ENCODE peak calls at places on chromosomes 2 and 18, in five cellular contexts. One of them, this sample, is unnamed.

GRCh38 chr2:128306081-128306930 is 12.4 kb downstream of the HS6ST1 start:
- DNase-seq in astrocyte: peak; percentile 96
- DNase-seq in ascending aorta: no peak
- DNase-seq in body of pancreas: peak; percentile 65
- DNase-seq in colonic mucosa: peak; percentile 58
- DNase-seq in this sample: peak; percentile 71

GRCh38 chr2:75637568-75637967 is 9.0 kb upstream of the MRPL19 start:
- DNase-seq in astrocyte: no peak
- DNase-seq in ascending aorta: no peak
- DNase-seq in body of pancreas: no peak
- DNase-seq in colonic mucosa: no peak
- DNase-seq in this sample: no peak

GRCh38 chr2:215831296-215831913 is 181.9 kb downstream of the MREG start:
- DNase-seq in astrocyte: peak; percentile 56
- DNase-seq in ascending aorta: no peak
- DNase-seq in body of pancreas: peak; percentile 19
- DNase-seq in colonic mucosa: peak; percentile 55
- DNase-seq in this sample: no peak

GRCh38 chr2:31853521-31853920 is 157.3 kb downstream of the MEMO1 start:
- DNase-seq in astrocyte: no peak
- DNase-seq in ascending aorta: no peak
- DNase-seq in body of pancreas: no peak
- DNase-seq in colonic mucosa: no peak
- DNase-seq in this sample: no peak

GRCh38 chr18:56085561-56085960 is 497.6 kb upstream of the TCF4 start:
- DNase-seq in astrocyte: peak; percentile 95
- DNase-seq in ascending aorta: no peak
- DNase-seq in body of pancreas: peak; percentile 12
- DNase-seq in colonic mucosa: no peak
- DNase-seq in this sample: no peak

GRCh38 chr18:5476961-5477800 is 66.6 kb downstream of the EPB41L3 start:
- DNase-seq in astrocyte: peak; percentile 47
- DNase-seq in ascending aorta: no peak
- DNase-seq in body of pancreas: no peak
- DNase-seq in colonic mucosa: no peak
- DNase-seq in this sample: no peak

GRCh38 chr18:44518666-44519065 is 162.0 kb upstream of the SETBP1 start:
- DNase-seq in astrocyte: peak; percentile 38
- DNase-seq in ascending aorta: no peak
- DNase-seq in body of pancreas: no peak
- DNase-seq in colonic mucosa: no peak
- DNase-seq in this sample: no peak

GRCh38 chr18:23049698-23050373 is 85.4 kb upstream of the CABLES1 start:
- DNase-seq in astrocyte: no peak
- DNase-seq in ascending aorta: no peak
- DNase-seq in body of pancreas: no peak
- DNase-seq in colonic mucosa: no peak
- DNase-seq in this sample: no peak

GRCh38 chr2:201781583-201782051 is 884 bp upstream of the ALS2 start:
- DNase-seq in astrocyte: no peak
- DNase-seq in ascending aorta: no peak
- DNase-seq in body of pancreas: peak; percentile 33
- DNase-seq in colonic mucosa: peak; percentile 29
- DNase-seq in this sample: no peak

DNA sequence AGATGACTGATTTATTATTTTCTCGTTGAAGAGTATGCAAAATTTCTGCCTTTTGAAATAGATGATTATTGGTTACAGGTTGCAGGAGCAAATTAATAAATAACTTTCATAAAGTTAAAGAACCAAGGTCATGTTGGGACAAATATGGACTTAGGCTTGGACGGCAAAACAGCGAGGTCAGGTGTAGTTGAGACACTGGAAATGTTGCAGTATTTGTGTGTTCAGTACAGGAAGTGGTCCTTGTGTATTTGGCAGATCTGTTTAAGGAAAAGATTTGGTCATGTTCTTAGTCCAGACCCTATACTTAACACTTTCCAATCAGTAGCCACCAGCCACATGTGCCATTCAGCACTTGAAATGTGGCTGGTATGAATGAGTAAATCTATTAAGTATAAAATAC is 486.5 kb downstream of the TDRD15 start:
- DNase-seq in astrocyte: no peak
- DNase-seq in ascending aorta: no peak
- DNase-seq in body of pancreas: no peak
- DNase-seq in colonic mucosa: no peak
- DNase-seq in this sample: no peak
- H3K36me3 ChIP-seq in astrocyte: no peaks in the 10 kb centered on the region
- H3K36me3 ChIP-seq in ascending aorta: no peaks in the 10 kb centered on the region
- H3K36me3 ChIP-seq in body of pancreas: no peaks in the 10 kb centered on the region
- H3K36me3 ChIP-seq in colonic mucosa: no peaks in the 10 kb centered on the region
- H3K36me3 ChIP-seq in this sample: no peaks in the 10 kb centered on the region

GRCh38 chr2:96116879-96117533 is 635 bp upstream of the ADRA2B start:
- DNase-seq in astrocyte: no peak
- DNase-seq in ascending aorta: no peak
- DNase-seq in body of pancreas: peak; percentile 69
- DNase-seq in colonic mucosa: peak; percentile 57
- DNase-seq in this sample: peak; percentile 40
- TF ChIP-seq CTCF in astrocyte: peak; percentile 50
- TF ChIP-seq CTCF in ascending aorta: peak; percentile 94
- TF ChIP-seq CTCF in body of pancreas: peak; percentile 48
- TF ChIP-seq CTCF in colonic mucosa: peak; percentile 63
- TF ChIP-seq CTCF in this sample: peak; percentile 92

DNA sequence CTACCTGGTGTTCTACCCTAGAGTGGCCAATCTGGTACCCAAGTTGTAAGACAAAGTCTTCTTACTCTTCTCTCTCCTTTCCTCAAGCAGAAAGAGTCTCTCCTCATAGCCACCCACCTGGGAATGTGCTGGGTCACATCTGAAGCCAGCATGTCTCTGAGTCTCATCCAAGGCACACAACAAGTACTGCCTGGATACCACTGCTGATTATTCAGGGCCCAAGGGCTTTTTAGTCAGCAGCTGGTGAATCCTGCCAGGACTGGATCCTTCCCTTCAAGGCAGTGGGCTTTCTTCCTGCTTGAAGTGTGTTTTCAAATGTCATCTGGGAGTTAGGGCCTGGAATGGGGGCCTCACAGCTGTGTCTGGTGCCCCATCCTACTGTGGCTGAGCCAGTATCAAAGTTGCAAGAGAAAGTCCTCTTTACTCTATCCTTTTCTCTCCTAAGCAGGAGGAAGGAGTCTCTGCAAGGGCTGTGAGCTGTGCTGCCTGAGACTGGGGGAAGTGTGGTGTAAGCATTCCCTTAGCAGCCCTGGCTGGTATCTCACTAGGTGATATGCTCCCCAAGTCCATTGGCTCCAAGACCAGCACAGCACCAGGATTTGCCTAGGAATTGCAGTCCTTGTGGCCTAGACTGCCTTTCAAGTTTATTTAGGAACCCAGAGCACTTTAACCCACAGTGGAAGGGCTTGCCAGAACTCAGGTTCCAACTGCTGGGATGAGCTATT is 27.2 kb downstream of the OXER1 start:
- DNase-seq in astrocyte: no peak
- DNase-seq in ascending aorta: no peak
- DNase-seq in body of pancreas: no peak
- DNase-seq in colonic mucosa: no peak
- DNase-seq in this sample: no peak
- H3K9me3 ChIP-seq in astrocyte: peaks cover 6% of the 10 kb centered on the region
- H3K9me3 ChIP-seq in ascending aorta: peaks cover 10% of the 10 kb centered on the region
- H3K9me3 ChIP-seq in body of pancreas: no peaks in the 10 kb centered on the region
- H3K9me3 ChIP-seq in colonic mucosa: no peaks in the 10 kb centered on the region
- H3K9me3 ChIP-seq in this sample: no peaks in the 10 kb centered on the region

GRCh38 chr2:240002983-240003382 is 22.2 kb downstream of the NDUFA10 start:
- DNase-seq in astrocyte: no peak
- DNase-seq in ascending aorta: no peak
- DNase-seq in body of pancreas: no peak
- DNase-seq in colonic mucosa: no peak
- DNase-seq in this sample: no peak
- H3K36me3 ChIP-seq in astrocyte: peaks cover 48% of the 10 kb centered on the region
- H3K36me3 ChIP-seq in ascending aorta: peaks cover 76% of the 10 kb centered on the region
- H3K36me3 ChIP-seq in body of pancreas: no peaks in the 10 kb centered on the region
- H3K36me3 ChIP-seq in colonic mucosa: no peaks in the 10 kb centered on the region
- H3K36me3 ChIP-seq in this sample: peaks cover 99% of the 10 kb centered on the region

GRCh38 chr2:241940329-241940728 is 70.8 kb downstream of the RTP5 start:
- DNase-seq in astrocyte: no peak
- DNase-seq in ascending aorta: no peak
- DNase-seq in body of pancreas: no peak
- DNase-seq in colonic mucosa: no peak
- DNase-seq in this sample: no peak
- TF ChIP-seq CTCF in astrocyte: peak; percentile 21
- TF ChIP-seq CTCF in ascending aorta: no peak
- TF ChIP-seq CTCF in body of pancreas: no peak
- TF ChIP-seq CTCF in colonic mucosa: no peak
- TF ChIP-seq CTCF in this sample: no peak

DNA sequence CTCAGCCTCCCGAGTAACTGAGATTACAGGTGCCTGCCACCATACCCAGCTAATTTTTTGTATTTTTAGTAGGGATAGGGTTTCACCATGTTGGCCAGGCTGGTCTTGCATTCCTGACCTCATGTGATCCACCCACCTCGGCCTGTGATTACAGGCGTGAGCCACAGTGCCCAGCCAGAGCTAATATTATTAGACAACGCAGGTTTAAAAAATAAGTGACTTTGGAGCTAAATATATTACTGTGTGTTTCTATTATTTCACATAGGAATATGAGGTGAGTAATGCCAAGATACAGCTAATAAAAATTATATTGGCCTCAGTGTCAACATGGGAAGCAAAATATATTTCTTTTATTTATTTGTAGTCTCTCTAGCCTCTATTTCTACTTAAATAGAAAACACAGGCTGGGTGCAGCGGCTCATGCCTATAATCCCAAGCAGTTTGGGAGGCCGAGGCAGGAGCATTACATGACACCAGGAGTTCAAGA is 120.2 kb downstream of the C2orf74 start:
- DNase-seq in astrocyte: no peak
- DNase-seq in ascending aorta: no peak
- DNase-seq in body of pancreas: no peak
- DNase-seq in colonic mucosa: no peak
- DNase-seq in this sample: no peak
- H3K9me3 ChIP-seq in astrocyte: no peaks in the 10 kb centered on the region
- H3K9me3 ChIP-seq in ascending aorta: no peaks in the 10 kb centered on the region
- H3K9me3 ChIP-seq in body of pancreas: no peaks in the 10 kb centered on the region
- H3K9me3 ChIP-seq in colonic mucosa: no peaks in the 10 kb centered on the region
- H3K9me3 ChIP-seq in this sample: no peaks in the 10 kb centered on the region

GRCh38 chr2:219221956-219222518 is 3.3 kb upstream of the ABCB6 start:
- DNase-seq in astrocyte: no peak
- DNase-seq in ascending aorta: no peak
- DNase-seq in body of pancreas: no peak
- DNase-seq in colonic mucosa: no peak
- DNase-seq in this sample: no peak
- H3K36me3 ChIP-seq in astrocyte: peaks cover 26% of the 10 kb centered on the region
- H3K36me3 ChIP-seq in ascending aorta: peaks cover 61% of the 10 kb centered on the region
- H3K36me3 ChIP-seq in body of pancreas: peaks cover 18% of the 10 kb centered on the region
- H3K36me3 ChIP-seq in colonic mucosa: peaks cover 31% of the 10 kb centered on the region
- H3K36me3 ChIP-seq in this sample: no peaks in the 10 kb centered on the region

GRCh38 chr18:74654637-74655036 is 57.0 kb downstream of the ZNF407 start:
- DNase-seq in astrocyte: peak; percentile 15
- DNase-seq in ascending aorta: no peak
- DNase-seq in body of pancreas: no peak
- DNase-seq in colonic mucosa: no peak
- DNase-seq in this sample: no peak
- TF ChIP-seq CTCF in astrocyte: peak; percentile 17
- TF ChIP-seq CTCF in ascending aorta: no peak
- TF ChIP-seq CTCF in body of pancreas: no peak
- TF ChIP-seq CTCF in colonic mucosa: no peak
- TF ChIP-seq CTCF in this sample: no peak